ENCODE peak calls at places on chromosome 15, in six cellular contexts. One of them, this sample, is unnamed.
A peak's percentile ranks its signal among the peaks of the same experiment; 100 is the strongest.

GRCh38 chr15:60612400-60613048 is 133.6 kb upstream of the ICE2 start:
- DNase-seq in T-helper 22 cell: no peak
- DNase-seq in ureter: no peak
- DNase-seq in stimulated activated CD8-positive, alpha-beta memory T cell treated with anti-CD3 and anti-CD28 coated beads, Interleukin-7, amount 100 ng/mL, for 1 hour: no peak
- DNase-seq in SK-MEL-5: no peak
- DNase-seq in islet precursor cell: no peak
- DNase-seq in this sample: no peak

GRCh38 chr15:70036585-70037343 is 61.0 kb downstream of the TLE3 start:
- DNase-seq in T-helper 22 cell: no peak
- DNase-seq in ureter: no peak
- DNase-seq in stimulated activated CD8-positive, alpha-beta memory T cell treated with anti-CD3 and anti-CD28 coated beads, Interleukin-7, amount 100 ng/mL, for 1 hour: no peak
- DNase-seq in SK-MEL-5: no peak
- DNase-seq in islet precursor cell: no peak
- DNase-seq in this sample: no peak

GRCh38 chr15:33810083-33810595 is 158.2 kb upstream of the CHRM5 start:
- DNase-seq in T-helper 22 cell: no peak
- DNase-seq in ureter: no peak
- DNase-seq in stimulated activated CD8-positive, alpha-beta memory T cell treated with anti-CD3 and anti-CD28 coated beads, Interleukin-7, amount 100 ng/mL, for 1 hour: no peak
- DNase-seq in SK-MEL-5: no peak
- DNase-seq in islet precursor cell: no peak
- DNase-seq in this sample: no peak

GRCh38 chr15:40782609-40783227 is 12.9 kb downstream of the C15orf62 start:
- DNase-seq in T-helper 22 cell: peak; percentile 59
- DNase-seq in ureter: peak; percentile 78
- DNase-seq in stimulated activated CD8-positive, alpha-beta memory T cell treated with anti-CD3 and anti-CD28 coated beads, Interleukin-7, amount 100 ng/mL, for 1 hour: peak; percentile 72
- DNase-seq in SK-MEL-5: peak; percentile 65
- DNase-seq in islet precursor cell: peak; percentile 90
- DNase-seq in this sample: peak; percentile 88

GRCh38 chr15:23446215-23447106 is 582 bp downstream of the GOLGA6L2 start:
- DNase-seq in T-helper 22 cell: no peak
- DNase-seq in ureter: no peak
- DNase-seq in stimulated activated CD8-positive, alpha-beta memory T cell treated with anti-CD3 and anti-CD28 coated beads, Interleukin-7, amount 100 ng/mL, for 1 hour: no peak
- DNase-seq in SK-MEL-5: no peak
- DNase-seq in islet precursor cell: peak; percentile 38
- DNase-seq in this sample: no peak

GRCh38 chr15:69351333-69351732 is 52.6 kb downstream of the PAQR5 start:
- DNase-seq in T-helper 22 cell: no peak
- DNase-seq in ureter: no peak
- DNase-seq in stimulated activated CD8-positive, alpha-beta memory T cell treated with anti-CD3 and anti-CD28 coated beads, Interleukin-7, amount 100 ng/mL, for 1 hour: no peak
- DNase-seq in SK-MEL-5: no peak
- DNase-seq in islet precursor cell: no peak
- DNase-seq in this sample: no peak

GRCh38 chr15:25709437-25710159 is 153.5 kb downstream of the ATP10A start:
- DNase-seq in T-helper 22 cell: no peak
- DNase-seq in ureter: no peak
- DNase-seq in stimulated activated CD8-positive, alpha-beta memory T cell treated with anti-CD3 and anti-CD28 coated beads, Interleukin-7, amount 100 ng/mL, for 1 hour: no peak
- DNase-seq in SK-MEL-5: no peak
- DNase-seq in islet precursor cell: peak; percentile 36
- DNase-seq in this sample: no peak

GRCh38 chr15:41774062-41774872 is at the start of gene MAPKBP1:
- DNase-seq in T-helper 22 cell: peak; percentile 97
- DNase-seq in ureter: peak; percentile 98
- DNase-seq in stimulated activated CD8-positive, alpha-beta memory T cell treated with anti-CD3 and anti-CD28 coated beads, Interleukin-7, amount 100 ng/mL, for 1 hour: peak; percentile 92
- DNase-seq in SK-MEL-5: peak; percentile 97
- DNase-seq in islet precursor cell: peak; percentile 100
- DNase-seq in this sample: peak; percentile 97

GRCh38 chr15:65790692-65791334 is 1.3 kb downstream of the DENND4A start:
- DNase-seq in T-helper 22 cell: no peak
- DNase-seq in ureter: no peak
- DNase-seq in stimulated activated CD8-positive, alpha-beta memory T cell treated with anti-CD3 and anti-CD28 coated beads, Interleukin-7, amount 100 ng/mL, for 1 hour: no peak
- DNase-seq in SK-MEL-5: peak; percentile 38
- DNase-seq in islet precursor cell: no peak
- DNase-seq in this sample: no peak

GRCh38 chr15:70308011-70308761 is 210.5 kb upstream of the TLE3 start:
- DNase-seq in T-helper 22 cell: no peak
- DNase-seq in ureter: peak; percentile 42
- DNase-seq in stimulated activated CD8-positive, alpha-beta memory T cell treated with anti-CD3 and anti-CD28 coated beads, Interleukin-7, amount 100 ng/mL, for 1 hour: no peak
- DNase-seq in SK-MEL-5: no peak
- DNase-seq in islet precursor cell: no peak
- DNase-seq in this sample: no peak

GRCh38 chr15:66860844-66861243 is 158.8 kb downstream of the SMAD6 start:
- DNase-seq in T-helper 22 cell: no peak
- DNase-seq in ureter: peak; percentile 29
- DNase-seq in stimulated activated CD8-positive, alpha-beta memory T cell treated with anti-CD3 and anti-CD28 coated beads, Interleukin-7, amount 100 ng/mL, for 1 hour: no peak
- DNase-seq in SK-MEL-5: no peak
- DNase-seq in islet precursor cell: peak; percentile 18
- DNase-seq in this sample: no peak

GRCh38 chr15:52071570-52071969 is 41.0 kb downstream of the BCL2L10 start:
- DNase-seq in T-helper 22 cell: no peak
- DNase-seq in ureter: peak; percentile 67
- DNase-seq in stimulated activated CD8-positive, alpha-beta memory T cell treated with anti-CD3 and anti-CD28 coated beads, Interleukin-7, amount 100 ng/mL, for 1 hour: no peak
- DNase-seq in SK-MEL-5: no peak
- DNase-seq in islet precursor cell: peak; percentile 63
- DNase-seq in this sample: no peak

GRCh38 chr15:46127361-46127874 is 492.6 kb downstream of the SQOR start:
- DNase-seq in T-helper 22 cell: no peak
- DNase-seq in ureter: no peak
- DNase-seq in stimulated activated CD8-positive, alpha-beta memory T cell treated with anti-CD3 and anti-CD28 coated beads, Interleukin-7, amount 100 ng/mL, for 1 hour: no peak
- DNase-seq in SK-MEL-5: no peak
- DNase-seq in islet precursor cell: no peak
- DNase-seq in this sample: no peak

GRCh38 chr15:39301589-39301999 is 279.3 kb upstream of the THBS1 start:
- DNase-seq in T-helper 22 cell: no peak
- DNase-seq in ureter: no peak
- DNase-seq in stimulated activated CD8-positive, alpha-beta memory T cell treated with anti-CD3 and anti-CD28 coated beads, Interleukin-7, amount 100 ng/mL, for 1 hour: no peak
- DNase-seq in SK-MEL-5: no peak
- DNase-seq in islet precursor cell: no peak
- DNase-seq in this sample: no peak

GRCh38 chr15:100211855-100212850 is 129.6 kb downstream of the ADAMTS17 start:
- DNase-seq in T-helper 22 cell: no peak
- DNase-seq in ureter: no peak
- DNase-seq in stimulated activated CD8-positive, alpha-beta memory T cell treated with anti-CD3 and anti-CD28 coated beads, Interleukin-7, amount 100 ng/mL, for 1 hour: no peak
- DNase-seq in SK-MEL-5: no peak
- DNase-seq in islet precursor cell: peak; percentile 97
- DNase-seq in this sample: no peak

GRCh38 chr15:96463376-96463775 is 132.9 kb downstream of the NR2F2 start:
- DNase-seq in T-helper 22 cell: no peak
- DNase-seq in ureter: no peak
- DNase-seq in stimulated activated CD8-positive, alpha-beta memory T cell treated with anti-CD3 and anti-CD28 coated beads, Interleukin-7, amount 100 ng/mL, for 1 hour: no peak
- DNase-seq in SK-MEL-5: no peak
- DNase-seq in islet precursor cell: no peak
- DNase-seq in this sample: no peak

GRCh38 chr15:90571063-90571541 is 41.4 kb downstream of the CRTC3 start:
- DNase-seq in T-helper 22 cell: no peak
- DNase-seq in ureter: no peak
- DNase-seq in stimulated activated CD8-positive, alpha-beta memory T cell treated with anti-CD3 and anti-CD28 coated beads, Interleukin-7, amount 100 ng/mL, for 1 hour: no peak
- DNase-seq in SK-MEL-5: peak; percentile 75
- DNase-seq in islet precursor cell: peak; percentile 85
- DNase-seq in this sample: no peak

GRCh38 chr15:45149060-45149459 is 19.3 kb downstream of the DUOX1 start:
- DNase-seq in T-helper 22 cell: no peak
- DNase-seq in ureter: no peak
- DNase-seq in stimulated activated CD8-positive, alpha-beta memory T cell treated with anti-CD3 and anti-CD28 coated beads, Interleukin-7, amount 100 ng/mL, for 1 hour: no peak
- DNase-seq in SK-MEL-5: no peak
- DNase-seq in islet precursor cell: peak; percentile 71
- DNase-seq in this sample: no peak

GRCh38 chr15:63553388-63553791 is 43.8 kb upstream of the FBXL22 start:
- DNase-seq in T-helper 22 cell: no peak
- DNase-seq in ureter: peak; percentile 54
- DNase-seq in stimulated activated CD8-positive, alpha-beta memory T cell treated with anti-CD3 and anti-CD28 coated beads, Interleukin-7, amount 100 ng/mL, for 1 hour: no peak
- DNase-seq in SK-MEL-5: peak; percentile 83
- DNase-seq in islet precursor cell: peak; percentile 58
- DNase-seq in this sample: no peak

GRCh38 chr15:62631325-62631724 is 411.2 kb upstream of the TPM1 start:
- DNase-seq in T-helper 22 cell: no peak
- DNase-seq in ureter: no peak
- DNase-seq in stimulated activated CD8-positive, alpha-beta memory T cell treated with anti-CD3 and anti-CD28 coated beads, Interleukin-7, amount 100 ng/mL, for 1 hour: no peak
- DNase-seq in SK-MEL-5: no peak
- DNase-seq in islet precursor cell: no peak
- DNase-seq in this sample: no peak

GRCh38 chr15:90075420-90076289 is 26.6 kb downstream of the IDH2 start:
- DNase-seq in T-helper 22 cell: no peak
- DNase-seq in ureter: no peak
- DNase-seq in stimulated activated CD8-positive, alpha-beta memory T cell treated with anti-CD3 and anti-CD28 coated beads, Interleukin-7, amount 100 ng/mL, for 1 hour: no peak
- DNase-seq in SK-MEL-5: no peak
- DNase-seq in islet precursor cell: peak; percentile 95
- DNase-seq in this sample: no peak

GRCh38 chr15:51342249-51342999 is 969 bp downstream of the GLDN start:
- DNase-seq in T-helper 22 cell: no peak
- DNase-seq in ureter: no peak
- DNase-seq in stimulated activated CD8-positive, alpha-beta memory T cell treated with anti-CD3 and anti-CD28 coated beads, Interleukin-7, amount 100 ng/mL, for 1 hour: no peak
- DNase-seq in SK-MEL-5: no peak
- DNase-seq in islet precursor cell: no peak
- DNase-seq in this sample: no peak

GRCh38 chr15:49196856-49197255 is 26.8 kb downstream of the GALK2 start:
- DNase-seq in T-helper 22 cell: no peak
- DNase-seq in ureter: no peak
- DNase-seq in stimulated activated CD8-positive, alpha-beta memory T cell treated with anti-CD3 and anti-CD28 coated beads, Interleukin-7, amount 100 ng/mL, for 1 hour: no peak
- DNase-seq in SK-MEL-5: no peak
- DNase-seq in islet precursor cell: no peak
- DNase-seq in this sample: no peak

GRCh38 chr15:33616485-33616884 is 305.7 kb downstream of the RYR3 start:
- DNase-seq in T-helper 22 cell: no peak
- DNase-seq in ureter: no peak
- DNase-seq in stimulated activated CD8-positive, alpha-beta memory T cell treated with anti-CD3 and anti-CD28 coated beads, Interleukin-7, amount 100 ng/mL, for 1 hour: no peak
- DNase-seq in SK-MEL-5: no peak
- DNase-seq in islet precursor cell: no peak
- DNase-seq in this sample: no peak

GRCh38 chr15:31047437-31047836 is 54.1 kb downstream of the TRPM1 start:
- DNase-seq in T-helper 22 cell: no peak
- DNase-seq in ureter: no peak
- DNase-seq in stimulated activated CD8-positive, alpha-beta memory T cell treated with anti-CD3 and anti-CD28 coated beads, Interleukin-7, amount 100 ng/mL, for 1 hour: no peak
- DNase-seq in SK-MEL-5: no peak
- DNase-seq in islet precursor cell: no peak
- DNase-seq in this sample: no peak